ENCODE peak calls at places on chromosome 11, in seven cellular contexts. N, L, M, R, Y, U and Z are unnamed samples.
A peak's percentile ranks its signal among the peaks of the same experiment; 100 is the strongest.

GRCh38 chr11:47149781-47150180 is 26.9 kb downstream of the ARFGAP2 start:
- DNase-seq in R (no peak), N (no peak), U (no peak), L (no peak), Y (no peak), M (no peak), Z (no peak)

GRCh38 chr11:88402784-88403183 is 65.2 kb upstream of the CTSC start:
- DNase-seq in U (no peak), R (no peak), N (no peak), M (no peak), L (no peak), Y (no peak), Z (no peak)

GRCh38 chr11:2930705-2931415 is 1.6 kb upstream of the PHLDA2 start:
- DNase-seq in M (no peak), Y (peak; percentile 60), U (peak; percentile 62), R (peak; percentile 51), N (peak; percentile 58), L (peak; percentile 94), Z (peak; percentile 93)

GRCh38 chr11:8442301-8442700 is 151.7 kb downstream of the STK33 start:
- DNase-seq in Y (no peak), M (no peak), N (no peak), L (peak; percentile 27), R (no peak), U (no peak), Z (no peak)

GRCh38 chr11:20158597-20159257 is 1.5 kb downstream of the DBX1 start:
- DNase-seq in U (peak; percentile 72), R (peak; percentile 42), M (peak; percentile 4), Y (no peak), L (peak; percentile 90), N (peak; percentile 47), Z (peak; percentile 31)

GRCh38 chr11:14499178-14499559 is 442 bp downstream of the COPB1 start:
- DNase-seq in Y (peak; percentile 52), N (peak; percentile 39), R (peak; percentile 25), L (peak; percentile 56), U (peak; percentile 48), M (no peak), Z (peak; percentile 53)

GRCh38 chr11:118536726-118537125 is 5.7 kb downstream of the TMEM25 start:
- DNase-seq in M (no peak), L (no peak), N (no peak), R (no peak), U (peak; percentile 54), Y (no peak), Z (no peak)

GRCh38 chr11:3824714-3825472 is 15.9 kb downstream of the RHOG start:
- DNase-seq in U (no peak), Y (peak; percentile 88), N (peak; percentile 66), M (peak; percentile 79), R (peak; percentile 58), L (peak; percentile 96), Z (peak; percentile 74)

GRCh38 chr11:16896716-16897115 is 117.5 kb downstream of the PLEKHA7 start:
- DNase-seq in L (no peak), U (no peak), N (no peak), M (no peak), R (no peak), Y (no peak), Z (no peak)

GRCh38 chr11:46916669-46917108 is 1.7 kb downstream of the LRP4 start:
- DNase-seq in U (peak; percentile 58), L (peak; percentile 89), N (peak; percentile 75), Y (no peak), M (peak; percentile 15), R (peak; percentile 70), Z (peak; percentile 62)

GRCh38 chr11:105609341-105609781 is 512 bp upstream of the GRIA4 start:
- DNase-seq in Y (no peak), N (no peak), L (peak; percentile 77), R (no peak), M (no peak), U (no peak), Z (no peak)

GRCh38 chr11:1437500-1437899 is 47.8 kb downstream of the BRSK2 start:
- DNase-seq in N (peak; percentile 84), M (no peak), Y (no peak), R (peak; percentile 68), U (no peak), L (no peak), Z (no peak)

GRCh38 chr11:126319374-126319740 is 15.5 kb downstream of the DCPS start:
- DNase-seq in N (no peak), U (no peak), L (no peak), R (no peak), Y (no peak), M (no peak), Z (no peak)

GRCh38 chr11:119362741-119363080 is 16.2 kb upstream of the MFRP start:
- DNase-seq in Y (no peak), L (no peak), R (no peak), N (no peak), U (no peak), M (no peak), Z (no peak)

GRCh38 chr11:68412593-68413475 is 47.7 kb upstream of the PPP6R3 start:
- DNase-seq in L (no peak), M (no peak), R (peak; percentile 52), U (no peak), Y (peak; percentile 47), N (peak; percentile 56), Z (no peak)

GRCh38 chr11:131688056-131688693 is 317.8 kb downstream of the NTM start:
- DNase-seq in U (peak; percentile 34), N (peak; percentile 55), R (peak; percentile 47), M (no peak), Y (no peak), L (peak; percentile 82), Z (peak; percentile 34)

GRCh38 chr11:396948-397548 is 3.0 kb downstream of the PKP3 start:
- DNase-seq in N (peak; percentile 79), M (peak; percentile 46), U (peak; percentile 63), Y (peak; percentile 77), R (peak; percentile 71), L (no peak), Z (peak; percentile 58)

GRCh38 chr11:19510468-19510867 is 202.2 kb upstream of the NAV2 start:
- DNase-seq in Y (no peak), U (no peak), N (no peak), R (no peak), M (no peak), L (no peak), Z (no peak)

GRCh38 chr11:83151274-83151977 is 5.5 kb upstream of the PCF11 start:
- DNase-seq in R (no peak), N (no peak), Y (no peak), U (no peak), M (no peak), L (no peak), Z (peak; percentile 68)

GRCh38 chr11:75499423-75500305 is 26.1 kb downstream of the GDPD5 start:
- DNase-seq in R (peak; percentile 38), M (no peak), N (peak; percentile 45), L (no peak), Y (no peak), U (no peak), Z (peak; percentile 32)

GRCh38 chr11:118229274-118229847 is 4.5 kb upstream of the JAML start:
- DNase-seq in Y (no peak), L (no peak), M (no peak), R (no peak), U (no peak), N (no peak), Z (no peak)

GRCh38 chr11:2942447-2942846 is 13.2 kb upstream of the PHLDA2 start:
- DNase-seq in N (no peak), R (no peak), L (no peak), U (no peak), M (no peak), Y (no peak), Z (no peak)

GRCh38 chr11:135074397-135074998 is 662.5 kb upstream of the B3GAT1 start:
- DNase-seq in Y (no peak), M (no peak), U (no peak), R (no peak), N (no peak), L (peak; percentile 38), Z (no peak)

GRCh38 chr11:12841946-12842630 is 167.0 kb upstream of the RASSF10 start:
- DNase-seq in M (no peak), N (no peak), L (peak; percentile 67), R (no peak), Y (no peak), U (peak; percentile 49), Z (no peak)
- H3K4me1 ChIP-seq in M (no peaks in the 10 kb centered on the region), N (peaks cover 48% of the 10 kb centered on the region), L (peaks cover 66% of the 10 kb centered on the region), R (peaks cover 66% of the 10 kb centered on the region), Y (peaks cover 33% of the 10 kb centered on the region), U (peaks cover 46% of the 10 kb centered on the region), Z (peaks cover 71% of the 10 kb centered on the region)

DNA sequence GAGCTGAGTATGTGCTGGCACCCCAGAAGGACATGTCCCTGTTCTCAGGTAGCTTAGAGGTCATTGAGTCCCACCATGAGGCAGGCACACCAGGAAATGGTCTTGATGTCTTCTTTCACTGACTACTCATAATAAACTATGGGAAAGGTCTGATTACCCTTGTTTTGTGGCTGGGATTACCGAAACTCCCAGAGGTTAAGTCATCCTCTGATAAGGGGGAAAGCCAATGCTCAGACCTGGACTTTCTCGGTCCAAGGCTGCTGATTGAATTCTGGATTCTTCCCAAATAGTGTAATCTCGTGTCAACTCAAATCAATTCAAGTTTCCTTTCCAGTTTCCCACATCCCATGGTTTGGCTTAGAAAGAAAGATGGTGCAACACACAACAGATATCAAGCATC is 3.7 kb upstream of the CD44 start:
- DNase-seq in M (no peak), N (no peak), L (no peak), R (no peak), U (no peak), Y (no peak), Z (no peak)
- H3K4me1 ChIP-seq in M (peaks cover 12% of the 10 kb centered on the region), N (peaks cover 14% of the 10 kb centered on the region), L (peaks cover 15% of the 10 kb centered on the region), R (peaks cover 19% of the 10 kb centered on the region), U (peaks cover 6% of the 10 kb centered on the region), Y (no peaks in the 10 kb centered on the region), Z (no peaks in the 10 kb centered on the region)

GRCh38 chr11:43691806-43692205 is 11.3 kb downstream of the HSD17B12 start:
- DNase-seq in M (no peak), R (no peak), N (no peak), L (no peak), Y (no peak), U (no peak), Z (no peak)

GRCh38 chr11:43694477-43694876 is 13.9 kb downstream of the HSD17B12 start:
- DNase-seq in L (no peak), M (no peak), R (no peak), U (no peak), N (no peak), Y (no peak), Z (no peak)

GRCh38 chr11:43691332-43691731 is 10.8 kb downstream of the HSD17B12 start:
- DNase-seq in Y (no peak), R (no peak), M (no peak), N (no peak), L (no peak), U (no peak), Z (no peak)

GRCh38 chr11:43693731-43694130 is 13.2 kb downstream of the HSD17B12 start:
- DNase-seq in M (no peak), Y (no peak), N (no peak), L (no peak), U (no peak), R (no peak), Z (no peak)

GRCh38 chr11:43693069-43693468 is 12.5 kb downstream of the HSD17B12 start:
- DNase-seq in Y (no peak), L (no peak), N (no peak), U (no peak), M (no peak), R (no peak), Z (no peak)
- H3K4me1 ChIP-seq in Y (no peaks in the 10 kb centered on the region), L (peaks cover 4% of the 10 kb centered on the region), N (peaks cover 50% of the 10 kb centered on the region), U (peaks cover 14% of the 10 kb centered on the region), M (no peaks in the 10 kb centered on the region), R (peaks cover 62% of the 10 kb centered on the region), Z (no peaks in the 10 kb centered on the region)

DNA sequence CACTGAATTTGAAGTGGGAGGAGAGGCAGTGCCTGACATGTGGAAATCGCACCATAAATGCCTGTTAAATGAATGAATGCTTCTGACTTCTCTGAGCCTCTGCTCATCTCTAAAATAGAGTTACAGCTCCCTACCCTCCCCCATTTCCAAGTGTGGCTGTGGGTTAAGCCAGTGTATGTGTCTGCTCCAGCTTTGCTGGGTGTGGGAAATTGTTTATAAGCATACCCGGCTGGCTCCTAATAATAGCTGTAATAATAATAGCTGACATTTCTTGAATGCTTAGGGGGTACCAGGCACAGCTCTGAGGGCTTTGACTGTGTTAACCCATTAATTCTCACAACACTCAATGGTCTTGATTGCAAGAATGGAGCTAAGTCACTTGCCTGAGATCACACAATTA is 7.0 kb upstream of the FCHSD2 start:
- DNase-seq in Y (no peak), L (no peak), N (peak; percentile 59), U (no peak), R (no peak), M (no peak), Z (no peak)
- H3K4me1 ChIP-seq in Y (peaks cover 17% of the 10 kb centered on the region), L (peaks cover 8% of the 10 kb centered on the region), N (peaks cover 46% of the 10 kb centered on the region), U (no peaks in the 10 kb centered on the region), R (peaks cover 90% of the 10 kb centered on the region), M (peaks cover 19% of the 10 kb centered on the region), Z (peaks cover 15% of the 10 kb centered on the region)